ENCODE peak calls at places on chromosome 13, in six cellular contexts. G is neuronal stem cell, N is mesendoderm, Z is H1, U is endodermal cell, E is kidney. T is an unnamed sample.

GRCh38 chr13:102555914-102556553 is 40.8 kb upstream of the TPP2 start:
- DNase-seq in U (no peak), Z (no peak), E (no peak), N (peak; percentile 53), G (peak; percentile 17), T (peak; percentile 68)

GRCh38 chr13:53189162-53189561 is 160.5 kb downstream of the OLFM4 start:
- DNase-seq in U (no peak), Z (no peak), N (no peak), G (no peak), E (no peak), T (peak; percentile 6)

GRCh38 chr13:108996430-108996829 is 367.0 kb downstream of the MYO16 start:
- DNase-seq in G (no peak), E (no peak), Z (no peak), U (no peak), N (no peak), T (no peak)

GRCh38 chr13:113647351-113648217 is 10.4 kb downstream of the ATP4B start:
- DNase-seq in U (peak; percentile 42), Z (no peak), N (no peak), E (peak; percentile 96), G (no peak), T (peak; percentile 59)

GRCh38 chr13:35549481-35549880 is 73.0 kb upstream of the MAB21L1 start:
- DNase-seq in G (no peak), N (peak; percentile 8), E (no peak), U (no peak), Z (no peak), T (peak; percentile 83)

GRCh38 chr13:113528101-113528797 is 37.7 kb upstream of the DCUN1D2 start:
- DNase-seq in Z (no peak), E (peak; percentile 30), G (no peak), U (no peak), N (no peak), T (no peak)

GRCh38 chr13:29458419-29458818 is 137.1 kb downstream of the SLC7A1 start:
- DNase-seq in E (no peak), N (no peak), Z (no peak), U (no peak), G (no peak), T (no peak)

GRCh38 chr13:30396434-30397075 is 25.7 kb upstream of the UBE2L5 start:
- DNase-seq in G (no peak), Z (no peak), E (no peak), N (peak; percentile 49), U (no peak), T (no peak)

GRCh38 chr13:53200498-53201453 is 172.2 kb downstream of the OLFM4 start:
- DNase-seq in Z (peak; percentile 92), G (peak; percentile 84), E (peak; percentile 67), U (peak; percentile 95), N (peak; percentile 86), T (peak; percentile 4)

GRCh38 chr13:78121459-78122348 is 203.1 kb upstream of the EDNRB start:
- DNase-seq in G (peak; percentile 52), Z (peak; percentile 50), N (peak; percentile 81), E (no peak), U (peak; percentile 52), T (peak; percentile 88)

GRCh38 chr13:65378484-65378883 is 1851.7 kb downstream of the PCDH9 start:
- DNase-seq in Z (no peak), G (no peak), U (no peak), E (no peak), N (no peak), T (no peak)

GRCh38 chr13:26968431-26969335 is 202.9 kb downstream of the USP12 start:
- DNase-seq in N (peak; percentile 38), G (no peak), U (peak; percentile 65), E (no peak), Z (no peak), T (no peak)

GRCh38 chr13:39417131-39417530 is 185.9 kb downstream of the LHFPL6 start:
- DNase-seq in U (peak; percentile 77), Z (no peak), G (no peak), N (peak; percentile 84), E (no peak), T (peak; percentile 51)

GRCh38 chr13:112696001-112696868 is 6.4 kb downstream of the ATP11A start:
- DNase-seq in E (peak; percentile 65), G (no peak), U (peak; percentile 34), N (no peak), Z (no peak), T (no peak)

GRCh38 chr13:33351324-33351723 is 65.8 kb upstream of the STARD13 start:
- DNase-seq in N (no peak), U (no peak), Z (no peak), E (no peak), G (no peak), T (peak; percentile 28)

DNA sequence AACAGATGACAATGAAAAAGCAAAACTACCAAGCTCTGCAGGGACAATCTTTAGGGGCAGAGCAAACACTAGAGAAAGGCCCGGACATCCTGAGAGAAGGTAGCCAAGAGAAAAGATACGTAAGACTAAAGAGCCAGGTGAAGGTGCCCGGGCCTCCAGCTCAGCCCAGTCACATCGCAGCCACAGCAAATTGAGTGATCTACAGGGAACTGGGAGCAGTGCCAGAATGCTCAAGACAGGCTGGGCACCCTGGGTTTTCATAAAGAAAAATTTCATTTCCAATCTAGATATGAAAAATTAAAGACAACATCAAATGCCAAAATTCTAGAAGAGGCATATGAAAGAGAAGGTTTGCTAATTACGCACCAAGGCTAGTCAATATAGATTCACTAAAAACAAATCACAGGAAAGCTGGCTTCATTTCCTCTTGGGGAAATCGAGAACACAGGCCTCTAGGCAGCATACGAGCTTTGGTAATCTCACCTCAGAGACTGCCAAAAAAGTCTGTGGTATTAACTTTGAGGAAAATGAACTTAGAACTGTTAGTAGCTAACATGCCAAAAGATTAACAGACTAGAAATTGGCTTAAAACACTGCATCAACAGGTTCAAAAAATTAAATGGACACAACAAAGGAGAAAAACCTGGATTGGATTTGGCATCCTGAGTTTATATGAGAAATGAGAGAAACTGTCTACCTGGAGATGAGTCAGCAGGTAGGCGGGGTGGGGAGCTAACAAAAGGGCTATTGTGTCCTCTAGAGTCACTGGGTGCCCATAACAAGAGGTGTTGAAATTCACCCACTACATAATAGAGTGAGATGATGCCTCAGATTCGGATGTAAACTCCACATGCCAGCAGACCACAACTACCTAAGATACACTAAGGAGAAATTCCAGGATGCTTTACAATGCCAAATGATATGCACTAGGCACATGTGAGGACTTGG is 6.6 kb downstream of the ANKRD10 start:
- DNase-seq in U (peak; percentile 82), N (peak; percentile 90), G (no peak), Z (no peak), E (no peak), T (no peak)
- H3K36me3 ChIP-seq in U (peaks cover 78% of the 10 kb centered on the region), N (peaks cover 4% of the 10 kb centered on the region), G (peaks cover 10% of the 10 kb centered on the region), Z (peaks cover 16% of the 10 kb centered on the region), E (peaks cover 7% of the 10 kb centered on the region), T (peaks cover 53% of the 10 kb centered on the region)

DNA sequence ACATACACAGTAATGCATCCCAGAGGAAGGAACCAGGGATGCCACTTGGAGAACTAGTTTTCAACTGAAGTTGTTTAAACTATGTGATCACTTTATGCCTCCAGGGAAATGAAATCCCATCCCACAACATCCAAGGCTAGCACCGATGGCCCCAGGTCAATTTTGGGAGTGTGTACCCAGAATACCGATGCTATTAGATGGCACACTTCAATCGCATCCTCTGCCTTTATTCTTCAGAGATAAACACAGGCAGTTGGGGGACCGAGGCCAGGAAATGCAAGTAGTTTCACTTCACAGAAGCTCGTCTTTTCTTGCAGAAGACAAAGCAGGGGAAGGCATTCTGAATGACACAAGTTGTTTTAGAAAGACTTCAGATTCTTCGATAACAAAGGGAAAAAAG is 13.8 kb downstream of the STK24 start:
- DNase-seq in N (peak; percentile 27), U (no peak), G (no peak), E (no peak), Z (no peak), T (peak; percentile 31)
- H3K9ac ChIP-seq in N (no peak overlapping the region), U (no peak overlapping the region), G (no peak overlapping the region), E (no peak overlapping the region), Z (no peak overlapping the region), T (peak overlapping the region; percentile 2)

DNA sequence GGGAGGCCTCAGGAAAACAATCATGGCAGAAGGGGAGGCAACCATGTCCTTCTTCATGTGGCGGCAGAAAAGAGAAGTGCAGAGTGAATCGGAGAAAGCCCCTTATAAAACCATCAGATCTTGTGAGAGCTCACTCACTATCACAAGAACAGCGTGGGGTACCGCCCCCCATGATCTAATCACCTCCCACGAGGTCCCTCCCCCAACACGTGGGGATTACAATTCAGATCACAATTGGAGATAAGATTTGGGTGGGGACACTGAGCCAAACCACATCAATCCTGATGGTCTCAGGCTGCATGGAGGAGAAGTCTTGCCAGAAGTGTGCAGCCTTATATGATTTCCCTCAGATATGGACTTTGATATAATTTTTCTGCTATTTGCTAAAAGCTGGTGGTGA is 26.1 kb downstream of the TM9SF2 start:
- DNase-seq in Z (no peak), G (no peak), N (no peak), E (no peak), U (no peak), T (no peak)
- H3K36me3 ChIP-seq in Z (peaks cover 9% of the 10 kb centered on the region), G (peaks cover 8% of the 10 kb centered on the region), N (peaks cover 2% of the 10 kb centered on the region), E (peaks cover 30% of the 10 kb centered on the region), U (peaks cover 75% of the 10 kb centered on the region), T (peaks cover 60% of the 10 kb centered on the region)

GRCh38 chr13:20127263-20127562 is 33.6 kb downstream of the GJA3 start:
- DNase-seq in N (peak; percentile 49), U (no peak), E (no peak), Z (no peak), G (no peak), T (no peak)
- H3K9ac ChIP-seq in N (peak overlapping the region; percentile 69), U (no peak overlapping the region), E (peak overlapping the region; percentile 40), Z (no peak overlapping the region), G (no peak overlapping the region), T (peak overlapping the region; percentile 87)

DNA sequence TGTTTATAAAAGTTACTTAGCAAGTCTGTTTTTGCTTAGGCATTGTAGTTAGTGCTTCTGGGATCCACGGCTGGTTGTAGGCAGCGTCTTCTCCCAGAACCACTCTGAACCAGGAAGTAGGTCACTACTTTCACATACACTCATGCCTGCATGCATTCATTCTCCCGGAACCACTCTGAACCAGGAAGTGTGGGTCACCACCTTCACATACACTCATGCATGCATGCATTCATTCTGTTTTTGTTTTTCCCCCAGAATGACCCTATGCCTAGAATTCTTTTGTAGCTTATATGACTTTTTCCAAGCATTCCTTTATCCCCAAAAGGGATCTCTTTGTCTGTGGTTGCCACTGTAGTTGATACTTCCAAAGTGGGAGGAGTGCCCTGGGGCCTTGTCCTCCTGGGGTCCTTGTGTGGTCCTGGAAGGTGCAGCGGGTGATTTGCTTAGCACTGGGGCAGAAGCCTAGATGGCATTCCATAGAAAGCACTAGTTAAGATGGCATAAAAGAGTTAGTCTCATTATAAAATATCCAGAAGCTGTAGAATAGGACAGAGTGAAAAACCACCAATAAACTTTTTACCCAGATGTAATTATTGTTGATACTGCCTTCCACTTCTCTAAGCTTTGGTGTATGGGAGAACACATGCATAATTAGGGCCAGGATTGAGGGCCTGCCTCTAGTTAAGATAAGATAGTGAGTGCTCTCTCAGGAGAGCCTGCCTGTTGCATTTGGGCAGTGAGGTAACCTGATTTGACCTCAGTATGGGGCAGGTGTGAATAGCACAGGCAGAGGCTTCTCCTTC is 68.6 kb upstream of the TEX29 start:
- DNase-seq in G (no peak), E (no peak), Z (no peak), N (peak; percentile 80), U (no peak), T (peak; percentile 10)
- H3K36me3 ChIP-seq in G (peaks cover 5% of the 10 kb centered on the region), E (peaks cover 7% of the 10 kb centered on the region), Z (peaks cover 3% of the 10 kb centered on the region), N (no peaks in the 10 kb centered on the region), U (peaks cover 21% of the 10 kb centered on the region), T (peaks cover 53% of the 10 kb centered on the region)

T was measured in adipocyte.